ENCODE peak calls at places on chromosomes 12 and 14, in eight cellular contexts. F, J, Q, L, W, X, M and Z are unnamed samples.

GRCh38 chr14:76500480-76500879 is 124.5 kb downstream of the ESRRB start:
- DNase-seq in F (no peak), J (no peak), Q (no peak), L (no peak), W (no peak), X (no peak), M (no peak), Z (no peak)

GRCh38 chr14:29645117-29645516 is 282.5 kb downstream of the PRKD1 start:
- DNase-seq in F (no peak), J (no peak), Q (no peak), L (no peak), W (no peak), X (no peak), M (no peak), Z (no peak)

GRCh38 chr12:131003676-131004075 is 50.0 kb downstream of the ADGRD1 start:
- DNase-seq in F (peak; percentile 27), J (no peak), Q (no peak), L (no peak), W (no peak), X (no peak), M (no peak), Z (no peak)

GRCh38 chr14:104681689-104682074 is 7.7 kb upstream of the INF2 start:
- DNase-seq in F (peak; percentile 99), J (no peak), Q (peak; percentile 91), L (peak; percentile 80), W (peak; percentile 92), X (peak; percentile 85), M (peak; percentile 93), Z (no peak)

GRCh38 chr12:65496617-65497016 is 218.1 kb downstream of the MSRB3 start:
- DNase-seq in F (no peak), J (no peak), Q (no peak), L (no peak), W (peak; percentile 15), X (no peak), M (no peak), Z (no peak)

GRCh38 chr12:75553398-75553797 is 42.0 kb upstream of the KRR1 start:
- DNase-seq in F (no peak), J (no peak), Q (no peak), L (peak; percentile 82), W (no peak), X (no peak), M (no peak), Z (no peak)

GRCh38 chr12:31007636-31008175 is 66.0 kb upstream of the DDX11 start:
- DNase-seq in F (no peak), J (no peak), Q (no peak), L (no peak), W (no peak), X (no peak), M (no peak), Z (no peak)

GRCh38 chr14:22039938-22040780 is 366.5 kb upstream of the OR4E1 start:
- DNase-seq in F (no peak), J (no peak), Q (peak; percentile 6), L (peak; percentile 15), W (no peak), X (no peak), M (no peak), Z (no peak)

GRCh38 chr14:20494935-20495766 is 10.2 kb upstream of the RNASE10 start:
- DNase-seq in F (no peak), J (no peak), Q (no peak), L (no peak), W (no peak), X (no peak), M (no peak), Z (no peak)

DNA sequence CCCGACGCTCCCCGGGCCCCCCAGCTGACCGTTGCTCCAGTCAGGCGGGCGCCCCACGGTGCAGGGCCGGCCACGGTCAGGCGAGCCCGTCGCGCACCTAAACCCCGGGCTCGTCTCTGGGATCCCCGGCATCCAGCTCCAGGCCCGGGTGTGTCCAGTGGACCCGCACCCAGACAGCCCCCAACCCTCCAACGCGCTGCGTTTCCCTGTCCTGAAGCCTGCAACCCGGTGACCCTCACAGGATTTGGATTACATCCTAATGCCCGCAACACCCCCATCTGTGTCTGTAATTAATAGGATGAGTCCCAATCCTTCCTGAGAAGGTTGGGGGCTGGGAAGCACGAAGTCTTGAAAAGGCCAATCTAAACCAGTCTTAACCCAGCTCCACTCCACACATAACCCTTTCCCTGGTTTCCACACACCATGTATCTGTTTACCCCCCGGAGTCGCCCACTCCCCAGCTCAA is 10.4 kb downstream of the CPNE6 start:
- DNase-seq in F (peak; percentile 62), J (no peak), Q (no peak), L (no peak), W (no peak), X (no peak), M (no peak), Z (no peak)
- H3K4me3 ChIP-seq in F (peak overlapping the region; percentile 68), J (peak overlapping the region; percentile 73), Q (peak overlapping the region; percentile 79), L (peak overlapping the region; percentile 62), W (peak overlapping the region; percentile 63), X (peak overlapping the region; percentile 59), M (no peak overlapping the region), Z (peak overlapping the region; percentile 67)

DNA sequence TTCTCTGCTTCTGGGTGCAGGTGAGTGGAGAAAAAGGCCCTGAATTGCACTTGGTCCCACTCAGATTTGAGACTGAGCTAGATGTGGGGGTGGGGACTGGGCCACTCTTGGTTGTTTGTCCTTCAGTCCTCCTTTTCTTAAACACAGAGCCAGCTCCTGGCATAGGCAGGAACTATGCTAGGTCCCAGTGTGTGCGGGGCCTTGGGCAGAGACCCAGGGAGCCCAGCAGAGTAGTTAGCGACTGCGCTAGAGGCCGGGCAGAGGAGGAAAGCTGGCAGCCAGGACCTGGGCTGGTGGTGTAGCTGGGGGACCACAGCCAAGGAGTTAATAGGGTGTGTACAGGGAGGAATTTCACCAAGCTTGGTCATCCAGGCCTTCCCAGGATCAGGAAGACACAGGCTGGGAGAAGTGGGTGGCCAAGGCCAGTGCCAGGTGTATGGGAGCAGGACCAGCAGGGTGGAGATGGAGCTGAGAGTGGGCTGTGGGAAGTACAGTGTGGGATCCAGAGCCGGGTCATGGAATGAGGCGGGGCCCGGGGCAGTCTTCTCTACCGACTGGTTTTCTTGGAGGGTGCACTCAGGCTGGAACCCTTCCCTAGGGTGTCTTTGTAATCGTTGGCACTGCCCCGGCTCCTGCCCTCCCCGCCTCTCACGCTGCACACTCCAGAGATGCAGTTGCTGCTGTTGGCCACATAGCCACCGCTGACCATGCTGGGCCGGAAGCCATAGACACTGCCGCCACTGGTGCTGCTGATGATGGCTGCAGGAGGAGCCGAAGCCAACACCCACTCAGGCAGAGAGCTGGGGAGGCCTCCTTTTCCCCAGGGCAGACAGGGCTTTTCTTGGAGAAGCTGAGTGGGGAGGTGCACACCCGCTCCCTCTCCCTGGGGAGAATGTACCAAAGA is 8.7 kb downstream of the KRT71 start:
- DNase-seq in F (peak; percentile 93), J (no peak), Q (peak; percentile 21), L (no peak), W (peak; percentile 47), X (no peak), M (no peak), Z (no peak)
- TF ChIP-seq CTCF in F (peak; percentile 26), J (no peak), Q (no peak), L (no peak), W (no peak), X (no peak), M (no peak), Z (no peak)

GRCh38 chr12:57898308-57898970 is 42.9 kb upstream of the ATP23 start:
- DNase-seq in F (no peak), J (no peak), Q (no peak), L (no peak), W (no peak), X (no peak), M (no peak), Z (peak; percentile 40)
- H3K4me3 ChIP-seq in F (no peak overlapping the region), J (peak overlapping the region; percentile 39), Q (no peak overlapping the region), L (no peak overlapping the region), W (no peak overlapping the region), X (no peak overlapping the region), M (no peak overlapping the region), Z (no peak overlapping the region)

GRCh38 chr12:118680361-118680963 is 300.9 kb upstream of the SRRM4 start:
- DNase-seq in F (no peak), J (no peak), Q (no peak), L (no peak), W (no peak), X (no peak), M (peak; percentile 64), Z (no peak)
- TF ChIP-seq CTCF in F (no peak), J (no peak), Q (no peak), L (no peak), W (no peak), X (no peak), M (no peak), Z (no peak)

GRCh38 chr14:23555882-23556699 is at the start of gene THTPA:
- DNase-seq in F (peak; percentile 99), J (peak; percentile 91), Q (peak; percentile 95), L (peak; percentile 96), W (peak; percentile 92), X (peak; percentile 92), M (peak; percentile 97), Z (peak; percentile 72)

GRCh38 chr14:23557946-23558345 is 1.9 kb downstream of the THTPA start:
- DNase-seq in F (no peak), J (no peak), Q (no peak), L (no peak), W (no peak), X (no peak), M (no peak), Z (no peak)

GRCh38 chr14:23556700-23557440 is 799 bp downstream of the THTPA start:
- DNase-seq in F (peak; percentile 50), J (peak; percentile 46), Q (no peak), L (no peak), W (no peak), X (no peak), M (no peak), Z (no peak)

GRCh38 chr14:23558363-23559009 is 2.4 kb downstream of the THTPA start:
- DNase-seq in F (peak; percentile 66), J (no peak), Q (no peak), L (no peak), W (no peak), X (no peak), M (no peak), Z (no peak)

GRCh38 chr14:23557521-23557920 is 1.4 kb downstream of the THTPA start:
- DNase-seq in F (peak; percentile 22), J (no peak), Q (no peak), L (no peak), W (no peak), X (no peak), M (no peak), Z (no peak)
- H3K4me3 ChIP-seq in F (no peak overlapping the region), J (peak overlapping the region; percentile 87), Q (peak overlapping the region; percentile 93), L (no peak overlapping the region), W (peak overlapping the region; percentile 69), X (peak overlapping the region; percentile 76), M (no peak overlapping the region), Z (peak overlapping the region; percentile 82)

DNA sequence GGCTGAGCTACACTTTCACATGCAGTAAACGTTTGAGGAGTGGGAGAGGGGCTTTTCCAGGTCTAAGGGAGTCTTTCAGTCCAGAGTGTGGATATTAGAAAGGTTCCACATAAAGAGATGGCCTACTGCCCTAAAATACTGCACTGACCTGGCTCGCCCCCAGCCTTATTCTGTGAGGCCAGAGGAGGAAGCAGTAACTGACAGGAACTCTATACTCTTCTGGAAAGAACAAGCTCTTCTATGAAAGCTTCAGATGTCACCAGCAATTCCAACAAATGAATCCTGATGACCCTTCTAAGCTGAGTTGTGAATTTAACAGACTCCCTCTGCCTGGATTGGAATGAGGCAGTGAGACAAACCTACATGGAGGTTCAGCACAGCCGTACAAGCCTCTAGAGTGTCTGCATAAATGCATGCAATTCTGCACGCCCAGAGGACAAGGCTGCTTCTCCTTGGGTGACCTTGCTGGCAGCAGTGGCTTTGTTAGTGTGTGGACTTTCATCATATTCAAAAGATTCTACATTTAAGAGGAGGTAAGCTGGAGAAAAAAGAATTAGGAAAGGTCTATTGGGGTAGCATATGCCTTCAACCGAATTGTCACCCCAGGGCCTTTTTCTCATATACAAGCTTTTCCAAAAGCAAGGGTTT is 154.0 kb upstream of the EGLN3 start:
- DNase-seq in F (no peak), J (no peak), Q (no peak), L (peak; percentile 47), W (no peak), X (no peak), M (no peak), Z (no peak)
- TF ChIP-seq CTCF in F (no peak), J (no peak), Q (no peak), L (no peak), W (no peak), X (no peak), M (no peak), Z (no peak)